ENCODE peak calls at places on chromosomes 1 and 21, in five cellular contexts. B is thyroid gland, I is colonic mucosa, Q is pancreas, K is endothelial cell of umbilical vein. T is an unnamed sample.

GRCh38 chr1:241610056-241610815 is 29.9 kb downstream of the CHML start:
- DNase-seq in B (no peak), I (peak), Q (peak), K (peak), T (no peak)

GRCh38 chr1:14037101-14037807 is 337.3 kb downstream of the PRDM2 start:
- DNase-seq in B (no peak), I (no peak), Q (no peak), K (no peak), T (no peak)

GRCh38 chr1:31183927-31184554 is 55.6 kb downstream of the NKAIN1 start:
- DNase-seq in B (peak), I (peak), Q (peak), K (peak), T (peak)

GRCh38 chr1:236904874-236905741 is 99.1 kb downstream of the MT1HL1 start:
- DNase-seq in B (no peak), I (no peak), Q (no peak), K (peak), T (no peak)

GRCh38 chr1:37588939-37589338 is 6.8 kb downstream of the GNL2 start:
- DNase-seq in B (no peak), I (no peak), Q (no peak), K (no peak), T (no peak)

GRCh38 chr1:155128755-155129473 is 1.2 kb downstream of the EFNA1 start:
- DNase-seq in B (peak), I (peak), Q (peak), K (peak), T (peak)

GRCh38 chr21:38448619-38449186 is 49.6 kb downstream of the ERG start:
- DNase-seq in B (peak), I (no peak), Q (no peak), K (peak), T (no peak)

GRCh38 chr1:31238986-31239613 is 587 bp downstream of the NKAIN1 start:
- DNase-seq in B (no peak), I (peak), Q (no peak), K (peak), T (peak)

GRCh38 chr1:90725961-90726715 is 9.0 kb upstream of the BARHL2 start:
- DNase-seq in B (no peak), I (no peak), Q (no peak), K (no peak), T (no peak)

GRCh38 chr1:181479137-181479745 is 4.1 kb upstream of the CACNA1E start:
- DNase-seq in B (peak), I (no peak), Q (peak), K (peak), T (peak)

GRCh38 chr1:194535369-194535768 is 1349.0 kb upstream of the B3GALT2 start:
- DNase-seq in B (no peak), I (no peak), Q (no peak), K (no peak), T (no peak)

GRCh38 chr1:41822865-41823264 is 95.9 kb downstream of the HIVEP3 start:
- DNase-seq in B (no peak), I (peak), Q (no peak), K (no peak), T (no peak)

GRCh38 chr1:232628335-232629214 is 1.4 kb downstream of the SIPA1L2 start:
- DNase-seq in B (no peak), I (peak), Q (no peak), K (peak), T (no peak)

GRCh38 chr1:154584267-154584994 is 16.9 kb downstream of the CHRNB2 start:
- DNase-seq in B (no peak), I (no peak), Q (no peak), K (peak), T (no peak)

GRCh38 chr1:76330993-76331603 is 256.6 kb downstream of the ST6GALNAC3 start:
- DNase-seq in B (peak), I (peak), Q (peak), K (peak), T (no peak)

GRCh38 chr1:12745126-12745991 is 641 bp upstream of the CFAP107 start:
- DNase-seq in B (no peak), I (no peak), Q (no peak), K (no peak), T (no peak)

GRCh38 chr1:23977854-23978191 is 2.3 kb downstream of the SRSF10 start:
- DNase-seq in B (no peak), I (no peak), Q (no peak), K (no peak), T (no peak)

GRCh38 chr1:116950497-116951174 is 40.9 kb downstream of the PTGFRN start:
- DNase-seq in B (no peak), I (no peak), Q (no peak), K (no peak), T (no peak)

GRCh38 chr1:224851850-224852261 is 77.6 kb upstream of the DNAH14 start:
- DNase-seq in B (no peak), I (no peak), Q (peak), K (no peak), T (no peak)

GRCh38 chr1:29343908-29344307 is 107.6 kb downstream of the PTPRU start:
- DNase-seq in B (no peak), I (no peak), Q (no peak), K (no peak), T (no peak)

GRCh38 chr1:66397192-66397591 is 136.8 kb upstream of the SGIP1 start:
- DNase-seq in B (no peak), I (no peak), Q (no peak), K (no peak), T (no peak)

GRCh38 chr1:91777196-91777595 is 108.8 kb downstream of the TGFBR3 start:
- DNase-seq in B (no peak), I (no peak), Q (no peak), K (no peak), T (no peak)

GRCh38 chr1:151639466-151639865 is 27.6 kb downstream of the SNX27 start:
- DNase-seq in B (no peak), I (no peak), Q (no peak), K (peak), T (no peak)

GRCh38 chr21:24895885-24896734 is 711.2 kb downstream of the MRPL39 start:
- DNase-seq in B (no peak), I (no peak), Q (no peak), K (no peak), T (no peak)

GRCh38 chr1:223079498-223079897 is 63.5 kb downstream of the TLR5 start:
- DNase-seq in B (no peak), I (no peak), Q (no peak), K (no peak), T (no peak)

GRCh38 chr1:36481771-36482723 is 666 bp downstream of the CSF3R start:
- DNase-seq in B (no peak), I (no peak), Q (no peak), K (no peak), T (no peak)

GRCh38 chr1:165383067-165383466 is 26.6 kb upstream of the LMX1A start:
- DNase-seq in B (peak), I (no peak), Q (peak), K (no peak), T (peak)

GRCh38 chr1:108041360-108042143 is 76.6 kb upstream of the VAV3 start:
- DNase-seq in B (peak), I (no peak), Q (no peak), K (no peak), T (no peak)

GRCh38 chr1:203573730-203574129 is 52.9 kb upstream of the ATP2B4 start:
- DNase-seq in B (no peak), I (no peak), Q (no peak), K (no peak), T (no peak)

GRCh38 chr1:92277105-92277504 is 21.7 kb downstream of the GLMN start:
- DNase-seq in B (no peak), I (no peak), Q (no peak), K (peak), T (no peak)

GRCh38 chr1:182795563-182796228 is 6.1 kb downstream of the NPL start:
- DNase-seq in B (no peak), I (no peak), Q (no peak), K (no peak), T (no peak)

GRCh38 chr1:166197597-166197996 is 30.8 kb upstream of the FAM78B start:
- DNase-seq in B (no peak), I (no peak), Q (peak), K (no peak), T (no peak)

GRCh38 chr1:1212780-1213152 is 1.2 kb downstream of the TNFRSF4 start:
- DNase-seq in B (no peak), I (no peak), Q (no peak), K (peak), T (no peak)

GRCh38 chr1:223683586-223684487 is 18.3 kb upstream of the CAPN8 start:
- DNase-seq in B (peak), I (peak), Q (peak), K (peak), T (no peak)

GRCh38 chr1:244496186-244496585 is 35.1 kb downstream of the CATSPERE start:
- DNase-seq in B (no peak), I (no peak), Q (no peak), K (no peak), T (no peak)

GRCh38 chr21:46152939-46153258 is 2.5 kb downstream of the FTCD start:
- DNase-seq in B (no peak), I (no peak), Q (no peak), K (no peak), T (peak)

GRCh38 chr1:174982971-174983689 is 16.6 kb upstream of the CACYBP start:
- DNase-seq in B (no peak), I (peak), Q (no peak), K (peak), T (no peak)

GRCh38 chr1:230103341-230104173 is 36.5 kb downstream of the GALNT2 start:
- DNase-seq in B (no peak), I (no peak), Q (no peak), K (no peak), T (no peak)
- H3K27ac ChIP-seq in B (peak), I (peak), Q (peak), K (peak), T (peak)

GRCh38 chr1:82161651-82162238 is 361.0 kb downstream of the ADGRL2 start:
- DNase-seq in B (peak), I (peak), Q (no peak), K (peak), T (no peak)
- H3K4me3 ChIP-seq in B (no peak), I (no peak), Q (no peak), K (no peak), T (no peak)

GRCh38 chr1:229843627-229844238 is 217.7 kb downstream of the URB2 start:
- DNase-seq in B (peak), I (peak), Q (peak), K (no peak), T (peak)
- TF ChIP-seq CTCF in B (no peak), I (peak), Q (no peak), K (no peak), T (peak)

GRCh38 chr1:173871091-173871490 is 2.9 kb downstream of the ZBTB37 start:
- DNase-seq in B (no peak), I (no peak), Q (no peak), K (peak), T (no peak)
- H3K27ac ChIP-seq in B (no peak), I (no peak), Q (no peak), K (peak), T (peak)

GRCh38 chr1:205451202-205451601 is 4.6 kb downstream of the BLACAT1 start:
- DNase-seq in B (no peak), I (no peak), Q (no peak), K (no peak), T (no peak)
- H3K4me3 ChIP-seq in B (no peak), I (no peak), Q (no peak), K (no peak), T (no peak)

GRCh38 chr1:43776043-43776761 is 68.9 kb downstream of the ST3GAL3 start:
- DNase-seq in B (no peak), I (no peak), Q (no peak), K (peak), T (no peak)
- TF ChIP-seq CTCF in B (no peak), I (no peak), Q (no peak), K (no peak), T (no peak)

DNA sequence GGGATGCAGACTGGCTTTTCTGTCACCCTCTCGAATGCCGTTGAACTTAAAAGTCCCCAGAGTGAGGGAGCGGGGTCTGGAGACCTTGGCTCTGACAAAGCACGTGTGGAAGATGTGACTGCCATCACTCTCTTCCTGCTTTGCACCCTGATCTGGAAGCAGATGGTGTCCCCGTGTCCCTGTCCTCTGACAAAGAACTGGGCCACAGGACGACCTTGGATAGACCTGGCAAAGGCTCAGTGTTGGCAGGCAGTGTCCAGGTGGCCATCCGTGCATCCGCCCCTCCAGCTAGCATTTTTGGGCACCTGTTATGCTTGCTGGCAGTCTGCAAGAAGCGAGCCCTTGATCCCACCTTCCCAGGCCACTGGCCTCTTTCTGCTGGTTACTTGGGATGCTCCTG is 27.4 kb downstream of the ARHGEF10L start:
- DNase-seq in B (no peak), I (no peak), Q (no peak), K (no peak), T (no peak)
- H3K27ac ChIP-seq in B (no peak), I (no peak), Q (no peak), K (no peak), T (no peak)

DNA sequence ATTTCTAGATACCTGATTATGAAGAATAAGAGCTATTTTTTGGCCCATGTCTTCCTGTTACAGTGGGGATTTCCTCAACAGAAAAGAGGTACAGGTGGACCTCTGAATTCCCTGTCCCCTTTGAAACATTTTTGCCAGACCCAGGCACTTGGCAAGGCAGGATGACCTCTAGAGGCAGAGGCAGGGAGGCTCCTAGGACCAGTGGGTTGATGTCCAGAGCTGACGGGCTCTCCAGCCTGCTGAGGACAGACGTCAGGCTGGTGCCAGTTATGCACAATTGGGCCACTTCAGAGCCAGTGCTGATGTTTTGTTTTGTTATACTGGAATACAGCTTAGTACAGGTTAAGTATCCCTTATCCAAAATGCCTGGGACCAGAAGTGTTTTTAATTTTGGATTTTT is 18.5 kb upstream of the A3GALT2 start:
- DNase-seq in B (peak), I (no peak), Q (no peak), K (no peak), T (peak)
- H3K4me3 ChIP-seq in B (no peak), I (no peak), Q (no peak), K (no peak), T (no peak)

GRCh38 chr1:81802601-81803422 is 2.1 kb downstream of the ADGRL2 start:
- DNase-seq in B (peak), I (peak), Q (peak), K (peak), T (no peak)
- TF ChIP-seq CTCF in B (peak), I (peak), Q (peak), K (peak), T (peak)

T was measured in dorsolateral prefrontal cortex.